ENCODE peak calls at places on chromosomes 16 and 17, in seven cellular contexts. U is heart right ventricle, Z is GM12878, D is WERI-Rb-1, P is A549, T is A673, F is tibial artery. N is an unnamed sample.

GRCh38 chr16:1197237-1197866 is 27.7 kb downstream of the TPSG1 start:
- DNase-seq in Z (no peak), P (no peak), F (no peak), U (no peak), T (no peak), D (no peak), N (no peak)

GRCh38 chr17:57662644-57663308 is 82.3 kb downstream of the CCDC182 start:
- DNase-seq in Z (no peak), D (peak), F (peak), T (peak), P (peak), U (peak), N (peak)

GRCh38 chr17:77487677-77488530 is 347.1 kb downstream of the SEC14L1 start:
- DNase-seq in Z (no peak), F (no peak), T (no peak), D (no peak), U (no peak), P (no peak), N (no peak)

GRCh38 chr16:1491327-1491726 is 1.8 kb upstream of the TELO2 start:
- DNase-seq in P (no peak), D (no peak), Z (no peak), F (no peak), T (no peak), U (no peak), N (peak)

GRCh38 chr17:1937461-1937860 is 87.7 kb downstream of the RTN4RL1 start:
- DNase-seq in D (no peak), U (no peak), F (no peak), Z (no peak), P (no peak), T (no peak), N (no peak)

GRCh38 chr17:36703860-36704266 is 102.5 kb downstream of the MRM1 start:
- DNase-seq in F (no peak), U (peak), D (no peak), P (peak), Z (no peak), T (peak), N (no peak)

GRCh38 chr16:84795338-84796053 is 24.3 kb upstream of the CRISPLD2 start:
- DNase-seq in U (peak), F (peak), T (no peak), D (no peak), P (no peak), Z (no peak), N (no peak)

GRCh38 chr16:73268311-73268997 is 220.5 kb upstream of the ZFHX3 start:
- DNase-seq in F (no peak), U (no peak), P (peak), T (peak), D (no peak), Z (no peak), N (no peak)

GRCh38 chr16:26578748-26579147 is 488.0 kb upstream of the C16orf82 start:
- DNase-seq in D (no peak), F (no peak), Z (no peak), T (no peak), U (no peak), P (no peak), N (no peak)

GRCh38 chr16:47037396-47037745 is 63.9 kb upstream of the DNAJA2 start:
- DNase-seq in P (peak), Z (no peak), U (peak), D (peak), T (peak), F (no peak), N (no peak)

GRCh38 chr17:45347451-45347850 is 30.6 kb upstream of the MAP3K14 start:
- DNase-seq in Z (no peak), U (no peak), T (no peak), D (no peak), F (no peak), P (no peak), N (no peak)

GRCh38 chr16:9159839-9160550 is 68.6 kb downstream of the HAPSTR1 start:
- DNase-seq in F (peak), Z (peak), P (peak), D (peak), T (peak), U (peak), N (no peak)

GRCh38 chr17:16415031-16415924 is at the start of gene TRPV2:
- DNase-seq in D (peak), Z (peak), U (no peak), T (no peak), P (peak), F (no peak), N (peak)

GRCh38 chr16:3865241-3865640 is 15.3 kb downstream of the CREBBP start:
- DNase-seq in Z (no peak), U (no peak), F (no peak), P (no peak), D (no peak), T (no peak), N (no peak)

GRCh38 chr16:9077001-9077809 is 14.2 kb upstream of the HAPSTR1 start:
- DNase-seq in F (no peak), P (no peak), D (no peak), U (no peak), Z (no peak), T (no peak), N (no peak)

GRCh38 chr16:29729116-29729521 is 16.7 kb downstream of the C16orf54 start:
- DNase-seq in T (peak), D (peak), U (peak), F (no peak), P (peak), Z (no peak), N (no peak)

GRCh38 chr17:48012151-48012520 is 25.5 kb downstream of the COPZ2 start:
- DNase-seq in Z (no peak), T (peak), F (no peak), P (no peak), U (no peak), D (peak), N (peak)

GRCh38 chr17:8359769-8360168 is 16.7 kb downstream of the KRABD2 start:
- DNase-seq in Z (no peak), D (no peak), T (peak), U (peak), P (no peak), F (no peak), N (no peak)

GRCh38 chr16:84117482-84117843 is 721 bp upstream of the MBTPS1 start:
- DNase-seq in Z (no peak), F (no peak), T (peak), U (no peak), D (no peak), P (peak), N (no peak)

GRCh38 chr16:46745594-46745993 is 2.5 kb downstream of the MYLK3 start:
- DNase-seq in F (no peak), D (no peak), P (no peak), U (no peak), T (no peak), Z (no peak), N (no peak)

GRCh38 chr16:24748242-24748641 is 18.8 kb downstream of the TNRC6A start:
- DNase-seq in T (peak), U (peak), F (peak), D (no peak), Z (no peak), P (peak), N (no peak)

GRCh38 chr17:14205992-14206461 is 30.6 kb downstream of the CDRT15 start:
- DNase-seq in T (no peak), U (peak), D (no peak), Z (no peak), P (no peak), F (no peak), N (no peak)

GRCh38 chr17:49843774-49844350 is 4.0 kb downstream of the TAC4 start:
- DNase-seq in T (no peak), P (peak), F (no peak), D (peak), U (no peak), Z (no peak), N (no peak)

GRCh38 chr16:89701425-89702406 is at the start of gene SPATA2L:
- DNase-seq in D (peak), T (peak), P (peak), F (peak), U (peak), Z (peak), N (peak)
- TF ChIP-seq CTCF in D (no peak), T (no peak), P (no peak), F (no peak), U (peak), Z (peak), N (peak)

GRCh38 chr17:28747046-28747691 is 3.4 kb downstream of the TRAF4 start:
- DNase-seq in F (no peak), U (no peak), P (no peak), Z (no peak), D (no peak), T (no peak), N (no peak)
- H3K4me3 ChIP-seq in F (no peak), U (no peak), P (peak), Z (peak), D (no peak), T (no peak), N (peak)

DNA sequence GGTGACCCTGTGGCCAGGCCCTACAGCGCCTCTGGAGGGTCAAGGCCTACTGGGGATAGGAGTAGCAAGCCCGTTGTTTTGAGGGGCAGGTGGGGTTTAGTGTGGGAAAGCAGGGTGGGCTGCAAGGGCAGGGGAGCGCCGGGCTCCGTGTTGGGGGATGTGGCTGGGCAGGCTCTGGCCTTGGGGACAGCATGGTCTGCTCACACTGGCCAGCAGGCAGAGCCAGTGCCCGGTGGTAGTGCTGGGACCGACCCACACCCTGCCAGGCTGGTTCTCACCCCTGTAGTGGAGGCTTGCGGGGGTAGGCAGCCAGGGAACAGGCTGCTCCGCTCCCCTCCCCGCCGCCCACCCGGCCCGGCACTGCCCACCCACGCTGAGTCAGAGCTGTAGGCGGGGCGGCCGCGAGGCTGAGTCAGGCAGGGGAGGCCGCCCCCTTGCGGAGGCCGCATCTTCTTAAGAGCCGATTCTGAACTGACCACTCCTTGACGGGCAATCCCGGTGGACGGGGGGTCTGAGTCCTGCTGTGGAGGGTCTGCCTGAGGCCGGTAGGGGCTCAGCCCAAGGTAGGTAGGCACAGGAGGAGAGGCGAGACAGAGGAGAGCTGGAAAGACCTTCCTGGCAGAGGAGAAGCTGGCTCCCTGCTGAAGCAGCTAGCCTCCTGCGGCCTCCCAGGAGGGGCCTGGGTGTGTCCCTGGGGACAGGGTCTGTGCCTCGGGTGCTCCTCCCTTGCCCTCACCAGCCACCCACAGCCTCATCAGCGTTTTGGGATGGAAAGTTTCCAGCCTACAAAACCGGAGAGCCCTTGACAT is 62.4 kb downstream of the BAIAP2 start:
- DNase-seq in T (peak), Z (no peak), F (peak), U (peak), P (peak), D (peak), N (peak)
- TF ChIP-seq CTCF in T (peak), Z (peak), F (peak), U (peak), P (peak), D (peak), N (peak)

DNA sequence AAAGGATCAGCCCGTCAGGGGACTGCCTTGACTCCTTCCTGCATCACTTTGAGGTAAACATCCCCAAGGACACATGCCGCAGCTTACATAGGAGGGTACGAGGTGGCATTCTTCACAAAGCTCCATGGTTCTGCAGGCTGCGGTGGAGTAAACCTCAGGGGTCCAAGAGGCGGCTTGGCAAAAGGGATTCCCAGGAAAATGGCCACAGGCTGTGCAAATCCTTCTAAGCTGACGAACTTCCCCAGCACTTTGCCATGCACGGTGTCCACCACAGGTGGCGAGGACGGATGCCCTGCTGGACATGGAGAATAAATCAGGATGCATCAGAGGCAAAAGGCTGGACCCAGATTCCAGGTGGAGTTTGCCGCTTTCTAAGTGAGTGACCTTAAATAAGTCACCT is 4.2 kb downstream of the CES1 start:
- DNase-seq in T (no peak), P (no peak), U (no peak), D (no peak), Z (no peak), F (no peak), N (no peak)
- H3K4me3 ChIP-seq in T (peak), P (no peak), U (no peak), D (no peak), Z (no peak), F (no peak), N (no peak)

GRCh38 chr17:63113167-63113566 is 147.1 kb downstream of the TANC2 start:
- DNase-seq in Z (no peak), F (no peak), T (peak), P (no peak), D (no peak), U (no peak), N (no peak)
- TF ChIP-seq CTCF in Z (peak), F (no peak), T (peak), P (peak), D (peak), U (peak), N (peak)

GRCh38 chr17:39636927-39637736 is at the start of gene STARD3:
- DNase-seq in U (peak), T (peak), P (peak), D (peak), Z (no peak), F (peak), N (peak)

GRCh38 chr17:39636587-39636926 is 387 bp upstream of the STARD3 start:
- DNase-seq in D (no peak), T (no peak), F (no peak), Z (no peak), U (no peak), P (no peak), N (no peak)

GRCh38 chr17:39639566-39640458 is 2.9 kb downstream of the STARD3 start:
- DNase-seq in D (no peak), U (no peak), T (no peak), P (no peak), F (no peak), Z (no peak), N (no peak)

GRCh38 chr17:39639043-39639442 is 2.1 kb downstream of the STARD3 start:
- DNase-seq in P (no peak), F (no peak), Z (no peak), T (no peak), U (no peak), D (no peak), N (no peak)

DNA sequence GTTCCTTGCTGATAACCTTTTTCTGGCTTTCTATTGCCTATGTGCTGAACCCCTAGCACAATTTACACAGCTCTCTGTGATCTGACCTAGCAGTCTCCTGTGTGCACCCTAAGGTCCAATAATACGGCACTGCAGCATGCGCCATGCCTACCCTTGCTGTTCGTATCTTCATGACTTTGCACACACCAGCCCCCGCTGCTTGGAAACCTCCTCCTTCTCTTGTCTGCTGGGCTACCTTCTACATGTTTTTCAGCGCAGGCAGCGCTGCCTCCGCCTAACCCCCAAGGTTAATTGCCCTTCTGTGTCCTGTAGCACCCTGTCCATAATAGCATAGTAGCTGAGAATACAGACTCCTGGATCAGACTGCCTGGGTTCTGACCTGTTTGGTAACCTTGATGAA is 1.4 kb downstream of the STARD3 start:
- DNase-seq in U (no peak), P (no peak), D (no peak), T (no peak), F (no peak), Z (no peak), N (no peak)
- H3K4me3 ChIP-seq in U (peak), P (peak), D (no peak), T (peak), F (peak), Z (peak), N (peak)

DNA sequence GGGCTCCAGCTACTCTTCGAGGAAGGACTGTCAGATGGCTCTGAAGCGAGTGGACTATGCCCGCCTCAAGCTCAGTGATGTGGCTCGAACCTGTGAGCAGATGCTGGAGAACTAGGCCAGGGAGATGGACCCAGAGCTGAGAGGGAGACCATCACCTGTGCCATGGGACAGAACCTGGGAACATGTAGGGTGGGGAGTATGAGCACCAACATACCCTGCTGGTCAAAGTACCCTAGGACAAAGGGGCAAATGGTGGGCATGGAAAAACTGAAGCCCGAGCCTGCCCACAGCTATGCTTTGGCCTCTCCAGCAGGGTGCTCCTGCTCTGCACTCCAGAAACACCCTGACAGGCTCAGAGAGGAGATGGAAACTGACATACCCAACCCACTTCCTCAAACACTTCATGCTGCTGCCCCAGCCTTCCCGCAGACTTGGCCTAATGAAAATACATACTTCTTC is 1.9 kb downstream of the MED11 start:
- DNase-seq in P (no peak), U (no peak), D (no peak), T (no peak), F (peak), Z (no peak), N (no peak)
- TF ChIP-seq CTCF in P (no peak), U (peak), D (peak), T (peak), F (no peak), Z (peak), N (peak)

DNA sequence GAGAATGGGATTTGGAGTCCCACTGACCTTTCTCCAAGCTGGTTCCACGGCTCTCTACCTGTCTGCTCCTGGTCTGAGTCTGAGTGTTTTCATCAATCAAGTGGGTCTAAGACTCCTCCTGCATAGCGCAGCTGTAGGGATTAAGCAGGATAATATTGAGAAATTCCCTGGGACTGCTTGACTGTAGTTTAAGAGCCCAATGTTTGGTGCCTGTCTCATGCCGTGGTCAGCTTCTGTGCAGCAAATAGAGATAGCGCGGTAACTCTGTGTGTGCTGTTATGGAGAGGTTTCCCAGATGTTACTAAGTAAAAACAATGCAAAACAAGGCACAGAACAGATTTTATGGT is 21.4 kb downstream of the RPTOR start:
- DNase-seq in T (no peak), U (no peak), F (no peak), Z (no peak), D (peak), P (no peak), N (no peak)
- H3K4me3 ChIP-seq in T (no peak), U (no peak), F (no peak), Z (no peak), D (no peak), P (no peak), N (no peak)